ENCODE peak calls at places on chromosomes 13 and 19, in seven cellular contexts. One of them, this sample, is unnamed.

GRCh38 chr13:101763191-101763590 is 310.7 kb downstream of the ITGBL1 start:
- DNase-seq in GM13976: no peak
- DNase-seq in endodermal cell: no peak
- DNase-seq in osteocyte: no peak
- DNase-seq in heart right ventricle: no peak
- DNase-seq in retinal pigment epithelial cell: no peak
- DNase-seq in chondrocyte: no peak
- DNase-seq in this sample: no peak

GRCh38 chr13:23674795-23675640 is 104.8 kb downstream of the TNFRSF19 start:
- DNase-seq in GM13976: no peak
- DNase-seq in endodermal cell: no peak
- DNase-seq in osteocyte: no peak
- DNase-seq in heart right ventricle: no peak
- DNase-seq in retinal pigment epithelial cell: no peak
- DNase-seq in chondrocyte: no peak
- DNase-seq in this sample: no peak

GRCh38 chr13:50635504-50635903 is 208.0 kb downstream of the DLEU7 start:
- DNase-seq in GM13976: peak; percentile 28
- DNase-seq in endodermal cell: no peak
- DNase-seq in osteocyte: no peak
- DNase-seq in heart right ventricle: peak; percentile 39
- DNase-seq in retinal pigment epithelial cell: no peak
- DNase-seq in chondrocyte: no peak
- DNase-seq in this sample: no peak

GRCh38 chr19:43820098-43820860 is 6.8 kb upstream of the ZNF283 start:
- DNase-seq in GM13976: peak; percentile 49
- DNase-seq in endodermal cell: peak; percentile 58
- DNase-seq in osteocyte: no peak
- DNase-seq in heart right ventricle: peak; percentile 52
- DNase-seq in retinal pigment epithelial cell: no peak
- DNase-seq in chondrocyte: no peak
- DNase-seq in this sample: peak; percentile 38

GRCh38 chr13:113497217-113497616 is 6.7 kb upstream of the DCUN1D2 start:
- DNase-seq in GM13976: no peak
- DNase-seq in endodermal cell: no peak
- DNase-seq in osteocyte: no peak
- DNase-seq in heart right ventricle: no peak
- DNase-seq in retinal pigment epithelial cell: no peak
- DNase-seq in chondrocyte: no peak
- DNase-seq in this sample: no peak

GRCh38 chr19:28307460-28307859 is 905.5 kb downstream of the UQCRFS1 start:
- DNase-seq in GM13976: no peak
- DNase-seq in endodermal cell: no peak
- DNase-seq in osteocyte: no peak
- DNase-seq in heart right ventricle: no peak
- DNase-seq in retinal pigment epithelial cell: no peak
- DNase-seq in chondrocyte: no peak
- DNase-seq in this sample: no peak

GRCh38 chr19:41575998-41576397 is at the start of gene CEACAM21:
- DNase-seq in GM13976: peak; percentile 79
- DNase-seq in endodermal cell: no peak
- DNase-seq in osteocyte: no peak
- DNase-seq in heart right ventricle: peak; percentile 53
- DNase-seq in retinal pigment epithelial cell: no peak
- DNase-seq in chondrocyte: no peak
- DNase-seq in this sample: peak; percentile 83

GRCh38 chr13:114025432-114026127 is 51.7 kb upstream of the C13orf46 start:
- DNase-seq in GM13976: no peak
- DNase-seq in endodermal cell: no peak
- DNase-seq in osteocyte: no peak
- DNase-seq in heart right ventricle: no peak
- DNase-seq in retinal pigment epithelial cell: no peak
- DNase-seq in chondrocyte: no peak
- DNase-seq in this sample: no peak

GRCh38 chr13:73220966-73221720 is 162.3 kb downstream of the KLF5 start:
- DNase-seq in GM13976: no peak
- DNase-seq in endodermal cell: peak; percentile 59
- DNase-seq in osteocyte: no peak
- DNase-seq in heart right ventricle: no peak
- DNase-seq in retinal pigment epithelial cell: no peak
- DNase-seq in chondrocyte: no peak
- DNase-seq in this sample: no peak

GRCh38 chr13:103812966-103813365 is 746.7 kb upstream of the SLC10A2 start:
- DNase-seq in GM13976: no peak
- DNase-seq in endodermal cell: no peak
- DNase-seq in osteocyte: no peak
- DNase-seq in heart right ventricle: no peak
- DNase-seq in retinal pigment epithelial cell: no peak
- DNase-seq in chondrocyte: no peak
- DNase-seq in this sample: no peak

GRCh38 chr19:51394045-51394836 is 3.9 kb upstream of the C19orf84 start:
- DNase-seq in GM13976: peak; percentile 93
- DNase-seq in endodermal cell: peak; percentile 99
- DNase-seq in osteocyte: peak; percentile 94
- DNase-seq in heart right ventricle: peak; percentile 96
- DNase-seq in retinal pigment epithelial cell: peak; percentile 94
- DNase-seq in chondrocyte: no peak
- DNase-seq in this sample: peak; percentile 94
- TF ChIP-seq CTCF in GM13976: no peak
- TF ChIP-seq CTCF in endodermal cell: no peak
- TF ChIP-seq CTCF in osteocyte: peak; percentile 37
- TF ChIP-seq CTCF in heart right ventricle: no peak
- TF ChIP-seq CTCF in retinal pigment epithelial cell: no peak
- TF ChIP-seq CTCF in chondrocyte: peak; percentile 55
- TF ChIP-seq CTCF in this sample: peak; percentile 4

DNA sequence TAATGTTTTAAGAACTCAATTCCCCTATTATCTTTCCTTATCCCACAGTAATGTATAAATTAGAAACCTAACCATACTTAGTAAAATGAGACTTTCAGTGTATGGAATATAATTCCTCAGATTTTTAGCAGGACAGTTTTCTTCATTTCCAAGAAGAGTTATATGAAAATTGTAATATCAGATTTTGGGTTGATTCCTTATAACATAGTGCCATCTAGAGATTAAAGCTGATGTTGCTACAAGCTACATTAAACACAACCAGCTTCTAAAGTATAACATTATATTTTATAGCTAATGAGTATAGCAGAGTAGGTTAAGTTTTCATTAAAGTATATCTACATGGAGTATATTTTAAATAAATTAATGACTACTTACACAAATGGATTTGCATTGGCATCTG is 99.7 kb upstream of the MIR17HG start:
- DNase-seq in GM13976: peak; percentile 14
- DNase-seq in endodermal cell: no peak
- DNase-seq in osteocyte: no peak
- DNase-seq in heart right ventricle: no peak
- DNase-seq in retinal pigment epithelial cell: no peak
- DNase-seq in chondrocyte: no peak
- DNase-seq in this sample: no peak
- TF ChIP-seq CTCF in GM13976: no peak
- TF ChIP-seq CTCF in endodermal cell: peak; percentile 80
- TF ChIP-seq CTCF in osteocyte: peak; percentile 62
- TF ChIP-seq CTCF in heart right ventricle: no peak
- TF ChIP-seq CTCF in retinal pigment epithelial cell: peak; percentile 41
- TF ChIP-seq CTCF in chondrocyte: peak; percentile 85
- TF ChIP-seq CTCF in this sample: peak; percentile 27

DNA sequence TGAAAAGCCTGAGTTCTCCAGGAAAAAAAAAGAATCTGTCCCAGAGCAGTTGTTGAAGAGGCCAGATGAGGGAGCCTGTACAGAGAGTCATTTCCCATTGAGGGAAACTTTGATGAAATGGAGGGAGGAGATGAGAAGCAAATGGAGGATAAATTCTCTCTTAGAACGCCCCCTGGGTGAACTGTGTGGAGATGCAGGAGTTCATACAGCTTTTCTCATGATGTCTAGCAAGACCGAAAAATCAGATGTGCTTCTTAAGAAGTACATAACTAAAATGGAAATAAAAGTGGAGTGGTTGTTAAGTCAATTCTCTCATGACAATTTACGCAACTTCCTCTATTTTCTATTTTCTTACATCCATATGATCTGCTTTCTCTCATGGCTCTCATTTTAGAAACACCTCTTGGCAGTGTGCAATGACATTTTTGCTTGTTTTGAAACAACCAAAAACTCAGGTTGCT is 1263.1 kb downstream of the PCDH9 start:
- DNase-seq in GM13976: no peak
- DNase-seq in endodermal cell: peak; percentile 66
- DNase-seq in osteocyte: no peak
- DNase-seq in heart right ventricle: no peak
- DNase-seq in retinal pigment epithelial cell: no peak
- DNase-seq in chondrocyte: no peak
- DNase-seq in this sample: no peak
- TF ChIP-seq CTCF in GM13976: no peak
- TF ChIP-seq CTCF in endodermal cell: peak; percentile 88
- TF ChIP-seq CTCF in osteocyte: peak; percentile 49
- TF ChIP-seq CTCF in heart right ventricle: peak; percentile 10
- TF ChIP-seq CTCF in retinal pigment epithelial cell: peak; percentile 44
- TF ChIP-seq CTCF in chondrocyte: peak; percentile 72
- TF ChIP-seq CTCF in this sample: no peak

GRCh38 chr13:89113744-89114143 is 1442.6 kb downstream of the SLITRK5 start:
- DNase-seq in GM13976: no peak
- DNase-seq in endodermal cell: peak; percentile 45
- DNase-seq in osteocyte: no peak
- DNase-seq in heart right ventricle: no peak
- DNase-seq in retinal pigment epithelial cell: no peak
- DNase-seq in chondrocyte: no peak
- DNase-seq in this sample: no peak

GRCh38 chr13:89115307-89115706 is 1444.1 kb downstream of the SLITRK5 start:
- DNase-seq in GM13976: no peak
- DNase-seq in endodermal cell: peak; percentile 50
- DNase-seq in osteocyte: no peak
- DNase-seq in heart right ventricle: no peak
- DNase-seq in retinal pigment epithelial cell: no peak
- DNase-seq in chondrocyte: no peak
- DNase-seq in this sample: no peak
- TF ChIP-seq CTCF in GM13976: no peak
- TF ChIP-seq CTCF in endodermal cell: peak; percentile 69
- TF ChIP-seq CTCF in osteocyte: peak; percentile 19
- TF ChIP-seq CTCF in heart right ventricle: no peak
- TF ChIP-seq CTCF in retinal pigment epithelial cell: peak; percentile 13
- TF ChIP-seq CTCF in chondrocyte: peak; percentile 35
- TF ChIP-seq CTCF in this sample: no peak

DNA sequence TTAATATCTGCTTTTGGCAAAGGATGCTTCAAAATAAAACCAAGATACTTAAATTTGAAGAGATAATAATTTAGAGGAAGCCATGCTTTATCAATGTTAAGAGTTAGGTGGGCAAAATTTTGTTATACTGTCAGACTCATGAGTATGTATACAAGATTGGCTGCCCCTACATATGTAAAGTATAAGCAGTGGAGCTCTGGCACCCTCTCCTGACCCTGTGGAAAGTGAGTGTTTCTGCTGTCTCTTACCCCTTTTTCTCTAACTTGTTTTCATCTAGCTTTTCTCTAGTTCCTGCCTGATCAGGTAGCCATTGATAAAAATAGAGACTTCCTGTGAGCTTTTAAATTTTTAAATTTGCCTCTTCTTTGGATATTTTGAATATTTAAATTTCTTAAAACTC is 710.9 kb upstream of the SPRY2 start:
- DNase-seq in GM13976: no peak
- DNase-seq in endodermal cell: no peak
- DNase-seq in osteocyte: no peak
- DNase-seq in heart right ventricle: no peak
- DNase-seq in retinal pigment epithelial cell: no peak
- DNase-seq in chondrocyte: no peak
- DNase-seq in this sample: no peak
- TF ChIP-seq CTCF in GM13976: no peak
- TF ChIP-seq CTCF in endodermal cell: peak; percentile 58
- TF ChIP-seq CTCF in osteocyte: peak; percentile 42
- TF ChIP-seq CTCF in heart right ventricle: no peak
- TF ChIP-seq CTCF in retinal pigment epithelial cell: peak; percentile 39
- TF ChIP-seq CTCF in chondrocyte: peak; percentile 49
- TF ChIP-seq CTCF in this sample: no peak

DNA sequence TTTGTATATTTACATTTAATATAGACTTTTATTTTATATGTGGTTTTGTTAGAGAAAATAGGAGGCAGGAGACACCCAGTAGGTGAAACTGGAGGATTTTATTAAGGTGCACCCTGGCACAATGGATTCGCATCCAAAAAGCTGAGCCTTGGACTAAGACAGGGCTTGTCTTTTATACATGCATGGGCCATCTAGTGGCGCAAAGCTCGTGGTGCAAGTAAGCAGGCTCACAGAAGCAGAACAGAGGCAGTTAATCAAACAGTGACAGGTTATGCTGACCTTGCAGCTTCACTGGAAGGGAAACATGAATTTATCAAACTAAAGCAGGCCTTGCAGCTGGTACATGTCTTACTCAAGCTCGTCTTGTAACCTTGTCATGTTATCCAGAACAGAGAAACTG is 58.8 kb upstream of the ZNF681 start:
- DNase-seq in GM13976: no peak
- DNase-seq in endodermal cell: peak; percentile 75
- DNase-seq in osteocyte: no peak
- DNase-seq in heart right ventricle: no peak
- DNase-seq in retinal pigment epithelial cell: no peak
- DNase-seq in chondrocyte: no peak
- DNase-seq in this sample: no peak
- TF ChIP-seq CTCF in GM13976: no peak
- TF ChIP-seq CTCF in endodermal cell: peak; percentile 70
- TF ChIP-seq CTCF in osteocyte: no peak
- TF ChIP-seq CTCF in heart right ventricle: peak; percentile 22
- TF ChIP-seq CTCF in retinal pigment epithelial cell: peak; percentile 59
- TF ChIP-seq CTCF in chondrocyte: peak; percentile 52
- TF ChIP-seq CTCF in this sample: peak; percentile 45

GRCh38 chr19:48249502-48250014 is 6.2 kb downstream of the CARD8 start:
- DNase-seq in GM13976: peak; percentile 53
- DNase-seq in endodermal cell: no peak
- DNase-seq in osteocyte: no peak
- DNase-seq in heart right ventricle: peak; percentile 77
- DNase-seq in retinal pigment epithelial cell: no peak
- DNase-seq in chondrocyte: no peak
- DNase-seq in this sample: peak; percentile 46

GRCh38 chr19:48244289-48244688 is 11.4 kb downstream of the CARD8 start:
- DNase-seq in GM13976: no peak
- DNase-seq in endodermal cell: no peak
- DNase-seq in osteocyte: no peak
- DNase-seq in heart right ventricle: no peak
- DNase-seq in retinal pigment epithelial cell: no peak
- DNase-seq in chondrocyte: no peak
- DNase-seq in this sample: no peak

GRCh38 chr19:48248081-48248833 is 7.5 kb downstream of the CARD8 start:
- DNase-seq in GM13976: no peak
- DNase-seq in endodermal cell: no peak
- DNase-seq in osteocyte: no peak
- DNase-seq in heart right ventricle: no peak
- DNase-seq in retinal pigment epithelial cell: no peak
- DNase-seq in chondrocyte: no peak
- DNase-seq in this sample: no peak

GRCh38 chr19:48246101-48246500 is 9.6 kb downstream of the CARD8 start:
- DNase-seq in GM13976: no peak
- DNase-seq in endodermal cell: no peak
- DNase-seq in osteocyte: no peak
- DNase-seq in heart right ventricle: no peak
- DNase-seq in retinal pigment epithelial cell: no peak
- DNase-seq in chondrocyte: no peak
- DNase-seq in this sample: no peak

GRCh38 chr19:48247212-48247611 is 8.5 kb downstream of the CARD8 start:
- DNase-seq in GM13976: no peak
- DNase-seq in endodermal cell: no peak
- DNase-seq in osteocyte: no peak
- DNase-seq in heart right ventricle: no peak
- DNase-seq in retinal pigment epithelial cell: no peak
- DNase-seq in chondrocyte: no peak
- DNase-seq in this sample: no peak
- TF ChIP-seq CTCF in GM13976: no peak
- TF ChIP-seq CTCF in endodermal cell: no peak
- TF ChIP-seq CTCF in osteocyte: no peak
- TF ChIP-seq CTCF in heart right ventricle: no peak
- TF ChIP-seq CTCF in retinal pigment epithelial cell: no peak
- TF ChIP-seq CTCF in chondrocyte: no peak
- TF ChIP-seq CTCF in this sample: no peak